ENCODE peak calls at places on chromosome 7, in eight cellular contexts. C is progenitor cell of endocrine pancreas, D is Caco-2, X is testis, J is esophagus squamous epithelium, A is GM12865, S is BJ, I is coronary artery. L is an unnamed sample.

GRCh38 chr7:5421626-5422323 is 1.9 kb downstream of the TNRC18 start:
- DNase-seq in C (peak), I (peak), D (peak), A (no peak), S (no peak), X (peak), J (no peak), L (peak)

GRCh38 chr7:96596120-96596826 is 113.4 kb downstream of the SEM1 start:
- DNase-seq in S (no peak), D (peak), A (peak), C (no peak), X (no peak), J (no peak), I (no peak), L (no peak)

GRCh38 chr7:66114743-66115727 is at the start of gene CRCP:
- DNase-seq in J (peak), A (peak), I (peak), C (peak), X (peak), D (peak), S (no peak), L (peak)

GRCh38 chr7:50856821-50857220 is 74.1 kb upstream of the GRB10 start:
- DNase-seq in X (no peak), C (no peak), A (no peak), S (no peak), I (no peak), J (no peak), D (no peak), L (no peak)

GRCh38 chr7:141301544-141301943 is 227.7 kb downstream of the TMEM178B start:
- DNase-seq in I (no peak), S (no peak), X (no peak), D (no peak), A (no peak), J (no peak), C (no peak), L (no peak)

GRCh38 chr7:23287612-23288011 is 11.5 kb upstream of the MALSU1 start:
- DNase-seq in S (no peak), J (no peak), A (no peak), I (no peak), X (no peak), D (no peak), C (no peak), L (no peak)

GRCh38 chr7:42193457-42194111 is 43.4 kb downstream of the GLI3 start:
- DNase-seq in S (no peak), X (no peak), J (no peak), C (no peak), D (no peak), A (no peak), I (no peak), L (no peak)

GRCh38 chr7:64863969-64864368 is 39.1 kb upstream of the ZNF273 start:
- DNase-seq in I (peak), S (no peak), X (no peak), C (no peak), A (no peak), D (no peak), J (no peak), L (no peak)

GRCh38 chr7:92813390-92814024 is 22.9 kb downstream of the CDK6 start:
- DNase-seq in C (no peak), I (no peak), J (no peak), S (no peak), A (peak), X (no peak), D (no peak), L (no peak)

GRCh38 chr7:34313289-34313688 is 344.7 kb upstream of the NPSR1 start:
- DNase-seq in D (no peak), I (no peak), J (no peak), X (no peak), S (no peak), C (no peak), A (no peak), L (no peak)

GRCh38 chr7:30727061-30727945 is 24.6 kb upstream of the INMT start:
- DNase-seq in D (peak), C (no peak), S (no peak), I (no peak), X (no peak), J (no peak), A (peak), L (no peak)

GRCh38 chr7:134593530-134594392 is 44.9 kb downstream of the AKR1B15 start:
- DNase-seq in I (peak), X (peak), J (no peak), D (no peak), S (peak), A (no peak), C (no peak), L (no peak)

GRCh38 chr7:13879143-13879542 is 110.3 kb downstream of the ETV1 start:
- DNase-seq in X (no peak), I (no peak), D (no peak), A (no peak), J (no peak), C (no peak), S (no peak), L (no peak)

GRCh38 chr7:49403844-49404243 is 369.6 kb upstream of the VWC2 start:
- DNase-seq in S (no peak), I (no peak), J (no peak), C (no peak), X (no peak), A (no peak), D (no peak), L (no peak)

GRCh38 chr7:128352138-128352537 is 8.4 kb upstream of the RBM28 start:
- DNase-seq in A (no peak), D (no peak), X (peak), I (peak), J (no peak), C (peak), S (no peak), L (peak)

GRCh38 chr7:134737561-134738353 is 41.7 kb upstream of the CALD1 start:
- DNase-seq in A (peak), J (no peak), C (no peak), S (peak), I (no peak), X (no peak), D (no peak), L (no peak)

GRCh38 chr7:37097276-37097675 is 351.4 kb downstream of the ELMO1 start:
- DNase-seq in J (no peak), X (no peak), A (no peak), I (no peak), C (no peak), S (no peak), D (no peak), L (no peak)
- TF ChIP-seq CTCF in J (no peak), X (no peak), A (peak), I (no peak), C (no peak), S (no peak), D (no peak), L (peak)

GRCh38 chr7:87628780-87629569 is 777 bp downstream of the RUNDC3B start:
- DNase-seq in J (no peak), X (peak), I (no peak), C (peak), D (peak), A (peak), S (no peak), L (peak)
- TF ChIP-seq CTCF in J (no peak), X (no peak), I (no peak), C (no peak), D (no peak), A (no peak), S (no peak), L (no peak)

DNA sequence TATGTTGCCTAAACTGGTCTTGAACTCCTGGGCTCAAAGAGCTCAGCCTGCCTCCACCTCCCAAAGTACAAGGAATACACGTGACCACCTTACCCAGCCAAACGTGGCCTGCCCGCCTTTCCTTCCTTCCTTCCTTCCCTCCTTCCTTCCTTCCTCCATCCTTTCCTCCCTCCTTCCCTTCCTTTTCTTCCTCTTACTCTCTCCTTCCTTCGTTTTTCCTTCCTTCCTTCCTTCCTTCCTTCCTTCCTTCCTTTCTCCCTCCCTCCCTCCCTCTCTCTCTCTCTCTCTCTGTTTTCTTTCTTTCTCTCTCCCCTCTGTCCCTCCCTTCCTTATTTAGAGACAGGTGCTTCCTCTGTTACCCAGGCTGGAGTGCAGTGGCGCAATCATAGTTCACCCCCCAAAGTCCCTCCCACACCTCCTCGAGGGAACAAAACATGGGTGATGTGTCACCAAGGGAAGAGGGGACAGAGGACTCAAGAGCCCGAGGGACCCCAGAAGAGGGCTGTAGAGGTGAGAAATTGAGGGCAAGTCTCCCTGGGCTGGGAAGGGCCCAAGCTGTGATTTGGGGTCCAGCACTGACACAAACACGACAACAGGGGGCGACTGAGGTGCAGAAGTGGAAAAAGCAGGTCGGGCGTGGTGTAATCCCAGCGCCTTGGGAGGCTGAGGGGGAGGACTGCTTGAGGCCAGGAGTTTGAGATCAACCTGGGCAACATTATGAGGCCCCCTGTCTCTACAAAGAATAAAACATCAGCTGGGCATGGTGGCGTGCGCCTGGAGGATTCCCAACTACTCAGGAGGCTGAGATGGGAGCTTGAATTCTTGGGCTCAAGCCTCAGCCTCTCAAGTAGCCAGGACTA is 28.1 kb downstream of the EPHB4 start:
- DNase-seq in D (peak), J (no peak), A (peak), X (peak), C (peak), S (no peak), I (no peak), L (peak)
- TF ChIP-seq CTCF in D (peak), J (peak), A (peak), X (peak), C (peak), S (peak), I (peak), L (peak)

DNA sequence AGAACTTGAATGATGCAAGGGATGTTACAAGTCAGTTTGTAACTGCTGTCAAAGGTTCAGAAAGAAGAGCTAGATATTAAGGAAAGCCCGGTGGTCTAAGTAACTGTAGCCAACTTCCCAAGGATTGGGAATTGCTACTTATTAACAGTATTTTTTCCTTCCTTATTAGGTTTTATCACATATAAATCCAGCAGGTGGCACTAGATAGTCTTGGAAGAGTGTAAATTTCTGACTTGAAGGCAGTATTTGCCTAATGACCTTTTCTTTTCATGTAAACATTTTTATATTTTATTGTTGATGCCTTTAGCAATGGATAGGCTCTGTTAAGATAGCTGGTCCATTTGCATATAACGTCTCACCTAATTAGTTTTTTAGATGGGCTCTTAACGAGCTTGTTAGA is 51.2 kb downstream of the ANLN start:
- DNase-seq in X (no peak), C (no peak), I (no peak), A (no peak), D (peak), S (no peak), J (no peak), L (no peak)
- TF ChIP-seq CTCF in X (peak), C (peak), I (no peak), A (no peak), D (peak), S (peak), J (peak), L (peak)

GRCh38 chr7:37921340-37921805 is 933 bp downstream of the EPDR1 start:
- DNase-seq in I (peak), C (peak), J (no peak), S (no peak), D (peak), A (peak), X (peak), L (peak)

GRCh38 chr7:37921876-37922275 is 1.4 kb downstream of the EPDR1 start:
- DNase-seq in D (no peak), A (no peak), S (no peak), X (no peak), I (no peak), J (no peak), C (no peak), L (no peak)

GRCh38 chr7:37918526-37918925 is 1.9 kb upstream of the SFRP4 start:
- DNase-seq in I (no peak), J (no peak), D (no peak), S (no peak), X (no peak), C (no peak), A (no peak), L (no peak)

GRCh38 chr7:37920305-37920618 is 178 bp upstream of the EPDR1 start:
- DNase-seq in C (no peak), J (no peak), I (no peak), X (no peak), D (no peak), S (no peak), A (no peak), L (no peak)

DNA sequence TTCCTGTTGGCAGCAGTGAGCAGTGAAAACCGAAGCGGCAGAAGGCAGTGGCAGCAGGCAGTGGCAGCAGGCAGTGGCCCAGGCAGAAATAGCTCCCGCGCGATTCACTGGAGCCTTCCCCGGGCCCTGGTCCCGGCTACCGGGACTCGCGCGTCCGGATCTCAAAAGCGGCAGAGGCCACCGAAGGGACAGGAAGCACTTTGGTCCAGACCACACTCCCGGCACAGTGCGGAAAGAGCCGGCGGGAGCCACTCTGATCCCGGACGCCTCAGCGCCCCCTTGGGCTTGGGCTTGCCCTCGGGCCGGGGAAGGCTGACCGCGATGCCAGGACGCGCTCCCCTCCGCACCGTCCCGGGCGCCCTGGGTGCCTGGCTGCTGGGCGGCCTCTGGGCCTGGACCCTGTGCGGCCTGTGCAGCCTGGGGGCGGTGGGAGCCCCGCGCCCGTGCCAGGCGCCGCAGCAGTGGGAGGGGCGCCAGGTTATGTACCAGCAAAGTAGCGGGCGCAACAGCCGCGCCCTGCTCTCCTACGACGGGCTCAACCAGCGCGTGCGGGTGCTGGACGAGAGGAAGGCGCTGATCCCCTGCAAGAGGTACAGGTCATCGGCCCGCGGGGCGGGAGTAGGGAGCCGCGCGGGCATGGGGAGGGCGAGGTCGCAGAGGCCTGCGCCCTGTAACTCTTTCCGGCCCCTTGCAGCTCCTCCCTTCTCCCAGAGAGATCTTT is at the start of gene EPDR1:
- DNase-seq in I (peak), A (peak), X (peak), D (peak), C (peak), J (no peak), S (no peak), L (peak)
- TF ChIP-seq CTCF in I (no peak), A (peak), X (no peak), D (no peak), C (peak), J (no peak), S (peak), L (peak)

GRCh38 chr7:150560486-150560885 is 6.7 kb upstream of the GIMAP4 start:
- DNase-seq in S (no peak), A (no peak), I (no peak), X (no peak), J (no peak), D (no peak), C (no peak), L (no peak)
- TF ChIP-seq CTCF in S (no peak), A (no peak), I (no peak), X (no peak), J (no peak), D (no peak), C (no peak), L (no peak)

DNA sequence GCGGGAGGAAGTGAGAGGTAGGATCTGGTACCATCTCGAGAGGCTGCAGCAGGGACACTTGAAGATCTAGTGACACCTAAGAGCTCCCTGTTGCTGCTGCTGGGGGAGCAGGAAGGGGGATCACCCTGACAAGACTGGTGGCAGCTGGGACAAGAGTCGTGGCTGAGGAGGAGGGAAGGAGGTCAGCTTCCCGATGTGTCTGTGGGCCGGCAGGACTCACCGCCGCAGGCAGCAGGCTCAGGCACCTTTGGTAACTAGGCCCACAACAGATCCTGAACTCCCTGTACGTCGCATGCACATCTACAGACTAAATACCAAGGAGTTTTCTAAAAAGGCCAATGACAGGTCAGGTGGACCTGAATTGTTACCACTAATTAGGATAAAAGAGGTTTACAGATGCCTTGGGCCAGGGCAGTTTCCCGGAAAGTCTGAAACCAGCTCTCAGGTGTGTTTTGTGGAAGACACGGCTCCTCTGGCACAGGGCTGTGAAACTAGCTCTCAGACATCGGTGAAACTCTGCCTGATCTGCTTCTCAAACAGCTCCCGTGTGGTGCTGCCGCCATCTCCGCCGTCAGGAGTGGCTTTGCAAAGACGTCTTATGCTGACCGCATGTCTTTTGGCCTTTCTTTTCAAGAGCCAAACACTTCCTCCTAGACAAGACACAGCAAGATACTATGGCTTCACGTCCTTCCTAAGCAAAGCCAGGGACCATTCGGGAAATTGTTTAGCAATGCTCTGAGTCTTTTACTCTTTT is 609.7 kb downstream of the PTPRN2 start:
- DNase-seq in J (no peak), S (no peak), X (no peak), D (no peak), A (no peak), C (no peak), I (peak), L (no peak)
- TF ChIP-seq CTCF in J (no peak), S (no peak), X (no peak), D (no peak), A (no peak), C (no peak), I (no peak), L (no peak)